ENCODE peak calls at places on chromosomes 4 and X, in ten cellular contexts. A, V, B, G, J, C, T, H, Z and U are unnamed samples.

GRCh38 chr4:157564771-157565170 is 344.2 kb downstream of the GRIA2 start:
- DNase-seq in A (no peak), V (no peak), B (no peak), G (no peak), J (no peak), C (no peak), T (no peak), H (no peak), Z (no peak), U (no peak)

GRCh38 chr4:79338148-79338547 is 12.3 kb upstream of the NAA11 start:
- DNase-seq in A (no peak), V (no peak), B (no peak), G (no peak), J (no peak), C (no peak), T (no peak), H (no peak), Z (peak), U (no peak)

GRCh38 chr4:55729306-55730142 is 90.1 kb upstream of the EXOC1L start:
- DNase-seq in A (no peak), V (no peak), B (no peak), G (no peak), J (no peak), C (no peak), T (peak), H (no peak), Z (no peak), U (no peak)

GRCh38 chr4:1417522-1418390 is 11.5 kb upstream of the NKX1-1 start:
- DNase-seq in A (no peak), V (no peak), B (peak), G (no peak), J (no peak), C (no peak), T (no peak), H (no peak), Z (no peak), U (no peak)

GRCh38 chrX:108018659-108019381 is 26.0 kb upstream of the VSIG1 start:
- DNase-seq in A (peak), V (no peak), B (no peak), G (no peak), J (no peak), C (peak), T (no peak), H (no peak), Z (no peak), U (peak)

GRCh38 chr4:184441461-184442392 is 32.6 kb downstream of the IRF2 start:
- DNase-seq in A (no peak), V (peak), B (no peak), G (peak), J (no peak), C (no peak), T (no peak), H (no peak), Z (no peak), U (no peak)

GRCh38 chrX:118974908-118975671 is 672 bp downstream of the LONRF3 start:
- DNase-seq in A (peak), V (peak), B (no peak), G (no peak), J (peak), C (peak), T (peak), H (no peak), Z (no peak), U (peak)

GRCh38 chr4:25654031-25654970 is 1.4 kb upstream of the SLC34A2 start:
- DNase-seq in A (no peak), V (peak), B (no peak), G (no peak), J (no peak), C (no peak), T (no peak), H (no peak), Z (no peak), U (no peak)

GRCh38 chrX:150772150-150772970 is 79.2 kb downstream of the MTMR1 start:
- DNase-seq in A (peak), V (peak), B (peak), G (peak), J (peak), C (peak), T (peak), H (peak), Z (peak), U (peak)

GRCh38 chr4:122403860-122404259 is 25.0 kb downstream of the ADAD1 start:
- DNase-seq in A (no peak), V (no peak), B (no peak), G (no peak), J (no peak), C (no peak), T (no peak), H (no peak), Z (no peak), U (no peak)

GRCh38 chr4:15781427-15782095 is 3.4 kb downstream of the CD38 start:
- DNase-seq in A (peak), V (peak), B (no peak), G (no peak), J (no peak), C (no peak), T (no peak), H (no peak), Z (no peak), U (no peak)

GRCh38 chr4:184475096-184475461 is 729 bp upstream of the IRF2 start:
- DNase-seq in A (peak), V (peak), B (peak), G (no peak), J (peak), C (peak), T (peak), H (peak), Z (peak), U (peak)

GRCh38 chr4:153603258-153603657 is 80.8 kb upstream of the TLR2 start:
- DNase-seq in A (no peak), V (no peak), B (no peak), G (no peak), J (no peak), C (no peak), T (no peak), H (no peak), Z (no peak), U (no peak)

GRCh38 chrX:103919336-103919682 is 43.1 kb upstream of the TMSB15B start:
- DNase-seq in A (peak), V (peak), B (no peak), G (no peak), J (peak), C (peak), T (peak), H (peak), Z (peak), U (no peak)

GRCh38 chrX:136259543-136259942 is 8.3 kb upstream of the MAP7D3 start:
- DNase-seq in A (no peak), V (peak), B (no peak), G (no peak), J (no peak), C (no peak), T (no peak), H (no peak), Z (no peak), U (no peak)

GRCh38 chr4:176769519-176769918 is 23.2 kb downstream of the VEGFC start:
- DNase-seq in A (no peak), V (peak), B (no peak), G (no peak), J (peak), C (no peak), T (no peak), H (no peak), Z (no peak), U (no peak)

GRCh38 chr4:77156533-77156911 is 485 bp upstream of the CCNG2 start:
- DNase-seq in A (peak), V (peak), B (peak), G (peak), J (peak), C (peak), T (peak), H (peak), Z (peak), U (peak)

GRCh38 chrX:46326161-46326560 is 219.1 kb downstream of the ZNF674 start:
- DNase-seq in A (no peak), V (peak), B (no peak), G (no peak), J (peak), C (no peak), T (no peak), H (peak), Z (no peak), U (no peak)

GRCh38 chr4:65893311-65893710 is 223.0 kb upstream of the EPHA5 start:
- DNase-seq in A (no peak), V (no peak), B (no peak), G (no peak), J (no peak), C (no peak), T (no peak), H (no peak), Z (no peak), U (no peak)

GRCh38 chr4:132548463-132548862 is 600.6 kb upstream of the PCDH10 start:
- DNase-seq in A (no peak), V (no peak), B (no peak), G (no peak), J (no peak), C (no peak), T (no peak), H (no peak), Z (no peak), U (no peak)

GRCh38 chr4:159024266-159024665 is 78.6 kb upstream of the RAPGEF2 start:
- DNase-seq in A (no peak), V (no peak), B (no peak), G (no peak), J (no peak), C (no peak), T (no peak), H (no peak), Z (no peak), U (no peak)

GRCh38 chr4:57147335-57148060 is 37.3 kb upstream of the IGFBP7 start:
- DNase-seq in A (no peak), V (peak), B (no peak), G (no peak), J (no peak), C (no peak), T (no peak), H (no peak), Z (no peak), U (no peak)

GRCh38 chrX:55161581-55161980 is 58.6 kb upstream of the PAGE5 start:
- DNase-seq in A (no peak), V (peak), B (no peak), G (no peak), J (no peak), C (no peak), T (no peak), H (no peak), Z (peak), U (no peak)

GRCh38 chr4:88533937-88534750 is 10.6 kb upstream of the PYURF start:
- DNase-seq in A (no peak), V (peak), B (no peak), G (no peak), J (no peak), C (no peak), T (no peak), H (no peak), Z (no peak), U (no peak)

GRCh38 chr4:131370846-131371245 is 1778.2 kb upstream of the PCDH10 start:
- DNase-seq in A (no peak), V (no peak), B (no peak), G (no peak), J (no peak), C (no peak), T (no peak), H (no peak), Z (peak), U (no peak)

GRCh38 chr4:169337510-169337909 is 66.8 kb upstream of the SH3RF1 start:
- DNase-seq in A (no peak), V (peak), B (no peak), G (no peak), J (no peak), C (no peak), T (no peak), H (no peak), Z (no peak), U (no peak)

GRCh38 chrX:124829930-124830329 is 483.6 kb downstream of the SH2D1A start:
- DNase-seq in A (no peak), V (no peak), B (no peak), G (no peak), J (no peak), C (no peak), T (no peak), H (no peak), Z (peak), U (no peak)

GRCh38 chr4:7817877-7818675 is 121.6 kb downstream of the AFAP1 start:
- DNase-seq in A (no peak), V (no peak), B (no peak), G (no peak), J (no peak), C (no peak), T (no peak), H (no peak), Z (no peak), U (no peak)

GRCh38 chrX:68652327-68652930 is 5.0 kb downstream of the STARD8 start:
- DNase-seq in A (no peak), V (peak), B (no peak), G (no peak), J (peak), C (no peak), T (no peak), H (no peak), Z (peak), U (no peak)

GRCh38 chr4:7112656-7113055 is 44.8 kb upstream of the GRPEL1 start:
- DNase-seq in A (no peak), V (no peak), B (no peak), G (no peak), J (no peak), C (no peak), T (no peak), H (no peak), Z (no peak), U (no peak)

GRCh38 chrX:71095971-71096701 is 485 bp downstream of the FOXO4 start:
- DNase-seq in A (peak), V (peak), B (peak), G (no peak), J (no peak), C (no peak), T (no peak), H (no peak), Z (peak), U (no peak)

GRCh38 chrX:17828156-17828555 is 32.9 kb downstream of the RAI2 start:
- DNase-seq in A (no peak), V (no peak), B (no peak), G (no peak), J (no peak), C (no peak), T (no peak), H (no peak), Z (no peak), U (no peak)

GRCh38 chr4:111977419-111977965 is 167.8 kb upstream of the FAM241A start:
- DNase-seq in A (no peak), V (no peak), B (no peak), G (no peak), J (no peak), C (no peak), T (peak), H (no peak), Z (no peak), U (no peak)

GRCh38 chr4:71472946-71473345 is 134.1 kb downstream of the SLC4A4 start:
- DNase-seq in A (no peak), V (peak), B (no peak), G (no peak), J (peak), C (no peak), T (no peak), H (no peak), Z (no peak), U (no peak)

GRCh38 chr4:95625020-95625419 is 76.2 kb upstream of the UNC5C start:
- DNase-seq in A (no peak), V (no peak), B (no peak), G (no peak), J (no peak), C (no peak), T (no peak), H (no peak), Z (no peak), U (no peak)